ENCODE peak calls at places on chromosomes 1 and 21, in nine cellular contexts. O is OCI-LY7; A is lung; V is stomach; D is IMR-90; W is WTC11; Z is B cell; G is psoas muscle; L is CD4-positive, alpha-beta T cell. T is an unnamed sample.

GRCh38 chr21:42836767-42837301 is 42.5 kb downstream of the WDR4 start:
- DNase-seq in W (no peak), V (peak; percentile 16), G (no peak), A (no peak), D (no peak), L (no peak), O (peak; percentile 16), Z (no peak), T (no peak)

GRCh38 chr1:92277105-92277504 is 21.7 kb downstream of the GLMN start:
- DNase-seq in V (no peak), L (no peak), O (no peak), G (no peak), A (no peak), D (peak; percentile 91), Z (no peak), W (no peak), T (no peak)

GRCh38 chr1:163712321-163712720 is 390.6 kb downstream of the NUF2 start:
- DNase-seq in V (no peak), D (no peak), G (no peak), O (no peak), Z (no peak), L (no peak), A (no peak), W (no peak), T (no peak)

GRCh38 chr1:63575340-63575826 is 17.8 kb upstream of the PGM1 start:
- DNase-seq in O (peak; percentile 41), D (peak; percentile 16), A (no peak), G (no peak), V (no peak), Z (no peak), W (no peak), L (no peak), T (peak; percentile 22)

GRCh38 chr1:204777591-204777990 is 92.1 kb upstream of the LRRN2 start:
- DNase-seq in Z (no peak), O (no peak), V (no peak), D (no peak), G (no peak), W (no peak), L (no peak), A (no peak), T (no peak)

GRCh38 chr1:7690496-7691182 is 80.5 kb upstream of the VAMP3 start:
- DNase-seq in G (no peak), L (no peak), O (no peak), Z (no peak), A (no peak), V (no peak), W (no peak), D (no peak), T (no peak)

GRCh38 chr1:14915356-14916054 is 238.0 kb upstream of the TMEM51 start:
- DNase-seq in Z (peak; percentile 46), V (peak; percentile 51), D (peak; percentile 34), G (peak; percentile 33), A (no peak), W (peak; percentile 79), O (peak; percentile 58), L (no peak), T (peak; percentile 58)

GRCh38 chr1:190708418-190709057 is 230.9 kb upstream of the BRINP3 start:
- DNase-seq in G (no peak), L (no peak), W (no peak), V (no peak), Z (no peak), O (no peak), D (no peak), A (no peak), T (no peak)

GRCh38 chr1:208188607-208189006 is 55.6 kb downstream of the PLXNA2 start:
- DNase-seq in Z (no peak), A (no peak), L (no peak), D (no peak), V (no peak), W (no peak), O (no peak), G (no peak), T (no peak)

GRCh38 chr1:224594360-224594759 is 21.8 kb upstream of the CNIH3 start:
- DNase-seq in L (no peak), O (no peak), W (no peak), A (no peak), V (no peak), D (no peak), G (no peak), Z (no peak), T (no peak)

GRCh38 chr1:90781429-90782020 is 64.4 kb upstream of the BARHL2 start:
- DNase-seq in Z (no peak), O (no peak), A (no peak), D (no peak), V (no peak), G (no peak), L (no peak), W (no peak), T (no peak)

GRCh38 chr1:72369358-72369757 is 87.0 kb upstream of the NEGR1 start:
- DNase-seq in G (no peak), Z (no peak), D (no peak), O (no peak), L (no peak), A (no peak), V (no peak), W (no peak), T (no peak)

GRCh38 chr1:72366473-72366872 is 84.1 kb upstream of the NEGR1 start:
- DNase-seq in Z (no peak), V (no peak), O (no peak), G (no peak), A (peak; percentile 53), L (no peak), D (peak; percentile 32), W (no peak), T (peak; percentile 6)

GRCh38 chr1:72365693-72366092 is 83.4 kb upstream of the NEGR1 start:
- DNase-seq in W (no peak), G (no peak), L (no peak), O (no peak), A (no peak), V (no peak), D (no peak), Z (no peak), T (no peak)

DNA sequence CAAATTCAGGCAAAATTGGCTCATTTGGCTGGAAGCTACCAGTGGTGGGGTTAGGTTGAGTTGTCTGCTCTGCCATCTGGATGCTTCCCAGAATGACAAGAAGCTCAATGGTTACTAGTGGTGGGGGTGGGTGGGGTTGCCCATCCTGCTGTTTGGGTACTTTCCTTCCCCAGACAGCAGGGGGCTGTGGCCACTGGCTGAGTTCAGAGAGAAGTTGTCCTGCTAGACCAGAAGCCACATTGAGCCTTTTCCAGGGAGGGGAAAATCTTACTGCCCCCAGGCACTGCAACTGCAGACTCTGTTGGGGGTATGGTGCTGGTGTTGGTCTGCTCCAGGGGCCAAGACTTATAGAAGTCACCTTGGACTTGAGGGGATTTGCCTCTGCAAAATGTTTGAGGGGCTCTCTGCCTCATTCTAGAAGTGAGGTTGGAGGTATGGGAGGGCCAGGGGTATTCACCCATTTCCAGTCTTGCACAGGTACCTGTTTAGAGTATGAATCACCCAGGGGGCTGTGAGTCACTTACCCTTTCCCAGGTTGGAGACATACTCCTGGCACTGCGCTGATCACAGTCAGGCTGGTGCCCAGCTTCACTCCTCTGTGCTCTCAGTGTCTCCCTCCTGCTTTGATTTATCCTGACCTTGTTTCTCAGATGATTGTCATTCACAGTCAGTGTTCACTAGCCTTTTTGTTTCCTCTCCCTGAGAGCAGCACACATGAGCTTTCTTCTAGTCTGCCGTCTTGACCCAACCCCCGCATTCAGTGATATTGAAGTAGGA is 89.1 kb upstream of the NEGR1 start:
- DNase-seq in A (no peak), Z (no peak), G (no peak), O (no peak), L (no peak), V (no peak), D (no peak), W (no peak), T (no peak)
- TF ChIP-seq CTCF in A (no peak), Z (no peak), G (no peak), O (no peak), L (no peak), V (no peak), D (no peak), W (no peak), T (no peak)

GRCh38 chr1:11617314-11617713 is 36.9 kb downstream of the FBXO2 start:
- DNase-seq in V (no peak), O (no peak), W (no peak), L (no peak), G (no peak), A (no peak), D (no peak), Z (no peak), T (no peak)
- TF ChIP-seq CTCF in V (no peak), O (no peak), W (no peak), L (no peak), G (no peak), A (no peak), D (no peak), Z (no peak), T (no peak)

DNA sequence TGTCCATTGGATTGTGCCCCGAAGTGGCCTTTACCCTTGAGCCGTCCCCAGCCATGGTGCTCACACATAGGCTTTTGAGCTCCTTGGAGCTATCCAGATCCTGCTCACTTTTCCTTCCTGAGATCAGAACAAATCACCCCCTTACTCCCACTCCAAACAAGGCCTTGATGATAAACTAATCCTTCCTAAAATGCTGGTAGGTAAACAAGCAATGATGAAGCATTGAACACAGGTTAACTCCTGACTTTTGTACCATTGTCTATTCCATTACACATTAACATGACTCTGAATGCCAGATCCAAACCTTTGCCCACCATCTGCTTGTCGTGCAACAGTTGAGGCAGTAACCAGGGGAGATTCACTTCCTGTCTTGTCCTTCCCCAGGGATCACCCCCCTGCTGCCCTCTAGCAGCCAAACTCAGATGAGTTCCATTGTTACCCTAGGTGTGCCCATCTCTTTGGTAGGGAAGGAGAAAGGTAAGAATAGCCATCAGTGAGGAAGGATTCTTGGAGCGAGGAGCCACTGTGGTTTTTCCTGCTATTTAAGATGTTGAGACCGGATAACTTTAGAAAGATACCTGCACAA is 79.5 kb upstream of the DNAJC6 start:
- DNase-seq in G (no peak), W (no peak), Z (no peak), O (no peak), A (no peak), L (no peak), D (no peak), V (no peak), T (no peak)
- TF ChIP-seq CTCF in G (no peak), W (no peak), Z (no peak), O (no peak), A (no peak), L (no peak), D (no peak), V (no peak), T (no peak)

GRCh38 chr1:59183918-59184317 is 113.0 kb upstream of the FGGY start:
- DNase-seq in L (no peak), Z (no peak), A (no peak), W (no peak), D (peak; percentile 28), V (no peak), G (no peak), O (no peak), T (no peak)

GRCh38 chr1:59184506-59184905 is 112.4 kb upstream of the FGGY start:
- DNase-seq in Z (no peak), O (no peak), A (no peak), D (no peak), L (no peak), V (no peak), G (no peak), W (no peak), T (no peak)

GRCh38 chr1:59188413-59189213 is 108.3 kb upstream of the FGGY start:
- DNase-seq in Z (no peak), D (no peak), L (no peak), O (no peak), G (no peak), W (no peak), V (no peak), A (peak; percentile 39), T (no peak)

GRCh38 chr1:59185163-59185855 is 111.6 kb upstream of the FGGY start:
- DNase-seq in W (no peak), V (no peak), A (no peak), G (no peak), O (no peak), D (no peak), Z (no peak), L (no peak), T (no peak)

GRCh38 chr1:59186656-59187055 is 110.2 kb upstream of the FGGY start:
- DNase-seq in W (no peak), D (peak; percentile 79), Z (no peak), A (no peak), O (no peak), V (no peak), G (peak; percentile 34), L (no peak), T (no peak)
- TF ChIP-seq CTCF in W (no peak), D (no peak), Z (no peak), A (no peak), O (no peak), V (no peak), G (no peak), L (no peak), T (no peak)